ENCODE peak calls at places on chromosome 13, in five cellular contexts. One of them, this sample, is unnamed.

GRCh38 chr13:113598481-113598880 is 13.9 kb downstream of the TFDP1 start:
- ATAC-seq in K562: no peak
- ATAC-seq in psoas muscle: no peak
- ATAC-seq in heart right ventricle: no peak
- ATAC-seq in pancreas: no peak
- ATAC-seq in this sample: no peak

GRCh38 chr13:95505265-95505664 is 47.3 kb upstream of the CLDN10 start:
- ATAC-seq in K562: no peak
- ATAC-seq in pancreas: peak; percentile 90
- ATAC-seq in heart right ventricle: peak; percentile 68
- ATAC-seq in psoas muscle: no peak
- ATAC-seq in this sample: no peak

GRCh38 chr13:103282571-103283450 is 216.6 kb upstream of the SLC10A2 start:
- ATAC-seq in pancreas: peak; percentile 71
- ATAC-seq in heart right ventricle: no peak
- ATAC-seq in psoas muscle: no peak
- ATAC-seq in K562: no peak
- ATAC-seq in this sample: no peak

GRCh38 chr13:20607015-20607414 is 40.1 kb downstream of the IFT88 start:
- ATAC-seq in pancreas: no peak
- ATAC-seq in heart right ventricle: no peak
- ATAC-seq in K562: no peak
- ATAC-seq in psoas muscle: no peak
- ATAC-seq in this sample: no peak

GRCh38 chr13:113327766-113328391 is 30.8 kb downstream of the LAMP1 start:
- ATAC-seq in pancreas: no peak
- ATAC-seq in heart right ventricle: peak; percentile 85
- ATAC-seq in psoas muscle: peak; percentile 86
- ATAC-seq in K562: no peak
- ATAC-seq in this sample: no peak

GRCh38 chr13:32098275-32098674 is 66.7 kb downstream of the FRY start:
- ATAC-seq in psoas muscle: peak; percentile 21
- ATAC-seq in K562: no peak
- ATAC-seq in heart right ventricle: no peak
- ATAC-seq in pancreas: no peak
- ATAC-seq in this sample: peak; percentile 35

GRCh38 chr13:31044658-31045620 is 112.5 kb downstream of the TEX26 start:
- ATAC-seq in pancreas: no peak
- ATAC-seq in psoas muscle: no peak
- ATAC-seq in heart right ventricle: no peak
- ATAC-seq in K562: no peak
- ATAC-seq in this sample: peak; percentile 72

GRCh38 chr13:49044849-49045248 is 69.1 kb downstream of the FNDC3A start:
- ATAC-seq in pancreas: no peak
- ATAC-seq in K562: no peak
- ATAC-seq in psoas muscle: no peak
- ATAC-seq in heart right ventricle: no peak
- ATAC-seq in this sample: no peak

GRCh38 chr13:46297338-46297737 is 85.6 kb downstream of the LRRC63 start:
- ATAC-seq in psoas muscle: no peak
- ATAC-seq in K562: peak; percentile 67
- ATAC-seq in pancreas: no peak
- ATAC-seq in heart right ventricle: no peak
- ATAC-seq in this sample: no peak

GRCh38 chr13:109402976-109403375 is 383.4 kb downstream of the IRS2 start:
- ATAC-seq in heart right ventricle: no peak
- ATAC-seq in K562: no peak
- ATAC-seq in psoas muscle: no peak
- ATAC-seq in pancreas: no peak
- ATAC-seq in this sample: no peak

GRCh38 chr13:36875955-36876354 is 44.1 kb downstream of the SMAD9 start:
- ATAC-seq in K562: no peak
- ATAC-seq in psoas muscle: no peak
- ATAC-seq in pancreas: no peak
- ATAC-seq in heart right ventricle: no peak
- ATAC-seq in this sample: no peak

GRCh38 chr13:30346789-30347167 is 39.4 kb upstream of the KATNAL1 start:
- ATAC-seq in heart right ventricle: no peak
- ATAC-seq in pancreas: no peak
- ATAC-seq in psoas muscle: no peak
- ATAC-seq in K562: no peak
- ATAC-seq in this sample: peak; percentile 74

GRCh38 chr13:24036115-24036514 is 124.4 kb upstream of the SPATA13 start:
- ATAC-seq in pancreas: no peak
- ATAC-seq in K562: no peak
- ATAC-seq in psoas muscle: no peak
- ATAC-seq in heart right ventricle: no peak
- ATAC-seq in this sample: no peak

GRCh38 chr13:78326608-78327007 is 276.7 kb downstream of the POU4F1 start:
- ATAC-seq in psoas muscle: no peak
- ATAC-seq in heart right ventricle: no peak
- ATAC-seq in pancreas: no peak
- ATAC-seq in K562: no peak
- ATAC-seq in this sample: no peak

GRCh38 chr13:60435762-60436374 is 38.8 kb downstream of the TDRD3 start:
- ATAC-seq in heart right ventricle: no peak
- ATAC-seq in psoas muscle: no peak
- ATAC-seq in K562: no peak
- ATAC-seq in pancreas: no peak
- ATAC-seq in this sample: peak; percentile 47

GRCh38 chr13:43061496-43062280 is 38.3 kb downstream of the DNAJC15 start:
- ATAC-seq in pancreas: no peak
- ATAC-seq in K562: no peak
- ATAC-seq in psoas muscle: no peak
- ATAC-seq in heart right ventricle: no peak
- ATAC-seq in this sample: peak; percentile 84

GRCh38 chr13:75530536-75530935 is 7.1 kb downstream of the COMMD6 start:
- ATAC-seq in heart right ventricle: no peak
- ATAC-seq in K562: no peak
- ATAC-seq in psoas muscle: no peak
- ATAC-seq in pancreas: peak; percentile 33
- ATAC-seq in this sample: peak; percentile 78

GRCh38 chr13:52405369-52405766 is 604 bp downstream of the THSD1 start:
- ATAC-seq in pancreas: no peak
- ATAC-seq in psoas muscle: peak; percentile 34
- ATAC-seq in K562: no peak
- ATAC-seq in heart right ventricle: peak; percentile 43
- ATAC-seq in this sample: no peak

GRCh38 chr13:113232208-113233003 is 23.0 kb downstream of the CUL4A start:
- ATAC-seq in psoas muscle: no peak
- ATAC-seq in heart right ventricle: peak; percentile 61
- ATAC-seq in K562: no peak
- ATAC-seq in pancreas: no peak
- ATAC-seq in this sample: peak; percentile 46

GRCh38 chr13:41917641-41918040 is 43.3 kb downstream of the VWA8 start:
- ATAC-seq in psoas muscle: peak; percentile 33
- ATAC-seq in heart right ventricle: no peak
- ATAC-seq in K562: no peak
- ATAC-seq in pancreas: no peak
- ATAC-seq in this sample: peak; percentile 89

GRCh38 chr13:79491715-79492114 is 10.8 kb downstream of the NDFIP2 start:
- ATAC-seq in K562: no peak
- ATAC-seq in pancreas: peak; percentile 44
- ATAC-seq in psoas muscle: no peak
- ATAC-seq in heart right ventricle: no peak
- ATAC-seq in this sample: peak; percentile 32

GRCh38 chr13:48962281-48962680 is 13.4 kb upstream of the FNDC3A start:
- ATAC-seq in K562: no peak
- ATAC-seq in pancreas: no peak
- ATAC-seq in heart right ventricle: no peak
- ATAC-seq in psoas muscle: no peak
- ATAC-seq in this sample: peak; percentile 40

GRCh38 chr13:23069571-23069970 is 111.2 kb upstream of the SGCG start:
- ATAC-seq in heart right ventricle: no peak
- ATAC-seq in pancreas: no peak
- ATAC-seq in K562: no peak
- ATAC-seq in psoas muscle: no peak
- ATAC-seq in this sample: no peak

GRCh38 chr13:99237981-99238662 is 20.1 kb downstream of the GPR18 start:
- ATAC-seq in psoas muscle: no peak
- ATAC-seq in K562: no peak
- ATAC-seq in pancreas: peak; percentile 74
- ATAC-seq in heart right ventricle: no peak
- ATAC-seq in this sample: peak; percentile 85

GRCh38 chr13:32247887-32248286 is 67.3 kb downstream of the ZAR1L start:
- ATAC-seq in heart right ventricle: no peak
- ATAC-seq in pancreas: no peak
- ATAC-seq in K562: no peak
- ATAC-seq in psoas muscle: no peak
- ATAC-seq in this sample: no peak

GRCh38 chr13:113110048-113110851 is 4.7 kb downstream of the F7 start:
- ATAC-seq in pancreas: peak; percentile 43
- ATAC-seq in heart right ventricle: peak; percentile 37
- ATAC-seq in K562: no peak
- ATAC-seq in psoas muscle: no peak
- ATAC-seq in this sample: peak; percentile 33

This sample was measured in activated T-helper 17 cell treated with anti-CD3 and anti-CD28 coated beads, Interleukin-2, amount 50 U/mL, for 72 hours.